ENCODE peak calls at places on chromosomes 6 and 20, in four cellular contexts. B is Peyer's patch; Z is naive thymus-derived CD4-positive, alpha-beta T cell; T is SJSA1. H is an unnamed sample. For H3K4me1, the result is how much of the 10 kb centered on the place peaks cover.

GRCh38 chr6:138577151-138577915 is 78.0 kb upstream of the NHSL1 start:
- DNase-seq in B (no peak), Z (no peak), T (no peak), H (no peak)

GRCh38 chr20:58025233-58025632 is 203.2 kb downstream of the ANKRD60 start:
- DNase-seq in B (no peak), Z (no peak), T (no peak), H (no peak)

GRCh38 chr20:48236485-48237055 is 451.3 kb upstream of the SULF2 start:
- DNase-seq in B (no peak), Z (no peak), T (no peak), H (no peak)

GRCh38 chr6:126535585-126535984 is 195.7 kb downstream of the CENPW start:
- DNase-seq in B (no peak), Z (no peak), T (no peak), H (no peak)

GRCh38 chr6:78746457-78746856 is 120.9 kb upstream of the IRAK1BP1 start:
- DNase-seq in B (no peak), Z (no peak), T (no peak), H (no peak)

GRCh38 chr20:21303061-21303871 is at the start of gene XRN2:
- DNase-seq in B (peak), Z (peak), T (peak), H (peak)

GRCh38 chr20:48051810-48052491 is 266.7 kb upstream of the SULF2 start:
- DNase-seq in B (no peak), Z (no peak), T (peak), H (no peak)

GRCh38 chr20:41798926-41799502 is 180.8 kb upstream of the CHD6 start:
- DNase-seq in B (no peak), Z (no peak), T (no peak), H (no peak)

GRCh38 chr6:41741625-41742490 is 5.3 kb downstream of the PGC start:
- DNase-seq in B (peak), Z (no peak), T (no peak), H (no peak)

GRCh38 chr6:36104836-36105235 is 25.5 kb upstream of the MAPK13 start:
- DNase-seq in B (no peak), Z (no peak), T (no peak), H (no peak)

GRCh38 chr6:20559924-20560551 is 25.8 kb downstream of the CDKAL1 start:
- DNase-seq in B (no peak), Z (no peak), T (no peak), H (no peak)

GRCh38 chr20:16538779-16539178 is 34.5 kb downstream of the KIF16B start:
- DNase-seq in B (no peak), Z (no peak), T (no peak), H (no peak)

GRCh38 chr6:7058250-7058923 is 49.4 kb upstream of the RREB1 start:
- DNase-seq in B (no peak), Z (no peak), T (peak), H (no peak)

GRCh38 chr20:52083627-52084232 is 107.8 kb downstream of the ZFP64 start:
- DNase-seq in B (no peak), Z (no peak), T (peak), H (no peak)

GRCh38 chr6:45036101-45036500 is 292.0 kb upstream of the RUNX2 start:
- DNase-seq in B (no peak), Z (no peak), T (no peak), H (no peak)

GRCh38 chr6:105319331-105319730 is 83.6 kb downstream of the PREP start:
- DNase-seq in B (no peak), Z (no peak), T (no peak), H (no peak)

GRCh38 chr6:22838346-22838745 is 269.0 kb downstream of the HDGFL1 start:
- DNase-seq in B (no peak), Z (no peak), T (no peak), H (no peak)

GRCh38 chr6:63352587-63353281 is 33.0 kb upstream of the LGSN start:
- DNase-seq in B (no peak), Z (no peak), T (no peak), H (peak)

GRCh38 chr6:71388846-71389543 is 100.4 kb downstream of the OGFRL1 start:
- DNase-seq in B (no peak), Z (no peak), T (no peak), H (no peak)

GRCh38 chr6:97594834-97595233 is 311.8 kb upstream of the MMS22L start:
- DNase-seq in B (no peak), Z (no peak), T (no peak), H (no peak)

GRCh38 chr20:43511879-43512278 is 4.4 kb downstream of the L3MBTL1 start:
- DNase-seq in B (no peak), Z (no peak), T (no peak), H (no peak)

GRCh38 chr20:43515628-43516027 is 8.1 kb downstream of the L3MBTL1 start:
- DNase-seq in B (no peak), Z (no peak), T (no peak), H (no peak)

GRCh38 chr20:43514062-43514971 is 6.8 kb downstream of the L3MBTL1 start:
- DNase-seq in B (peak), Z (peak), T (no peak), H (peak)

GRCh38 chr20:43516251-43516824 is 8.8 kb downstream of the L3MBTL1 start:
- DNase-seq in B (no peak), Z (no peak), T (no peak), H (no peak)

DNA sequence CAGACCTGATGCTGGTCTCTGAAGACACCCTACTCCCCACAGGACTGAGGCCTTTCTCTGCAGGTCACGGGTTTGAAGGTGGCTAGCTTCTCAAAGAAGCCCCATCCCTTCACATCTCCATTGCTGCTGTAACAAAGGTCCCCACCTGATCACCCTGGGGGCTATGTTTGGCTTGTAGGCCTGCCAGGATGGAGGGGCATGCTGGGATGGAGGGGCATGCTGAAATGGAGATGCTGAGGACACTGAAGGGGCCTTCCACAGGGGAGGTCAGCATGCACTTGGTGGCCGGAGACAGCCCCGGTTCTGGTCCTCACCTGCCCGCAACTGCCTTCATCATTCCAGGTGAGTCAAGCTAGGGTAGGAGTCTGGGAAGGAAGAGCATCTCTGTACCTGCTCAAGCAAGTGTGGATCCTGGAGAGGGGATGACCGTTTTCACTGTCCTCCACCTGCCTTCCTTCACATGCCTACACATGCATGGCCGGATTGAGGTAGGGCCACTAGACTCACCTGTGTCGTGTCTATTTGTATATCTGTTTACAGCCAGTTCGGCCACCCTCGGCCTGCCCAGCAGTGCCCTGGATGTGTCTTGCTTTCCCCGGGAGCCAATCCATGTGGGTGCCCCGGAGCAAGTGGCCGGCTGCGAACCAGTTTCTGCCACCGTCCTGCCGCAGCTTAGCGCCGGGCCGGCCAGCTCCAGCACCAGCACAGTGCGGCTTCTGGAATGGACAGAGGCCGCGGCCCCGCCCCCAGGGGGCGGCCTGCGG is 6.0 kb downstream of the L3MBTL1 start:
- DNase-seq in B (no peak), Z (no peak), T (no peak), H (no peak)
- H3K27ac ChIP-seq in B (peak), Z (peak), T (no peak), H (peak)

DNA sequence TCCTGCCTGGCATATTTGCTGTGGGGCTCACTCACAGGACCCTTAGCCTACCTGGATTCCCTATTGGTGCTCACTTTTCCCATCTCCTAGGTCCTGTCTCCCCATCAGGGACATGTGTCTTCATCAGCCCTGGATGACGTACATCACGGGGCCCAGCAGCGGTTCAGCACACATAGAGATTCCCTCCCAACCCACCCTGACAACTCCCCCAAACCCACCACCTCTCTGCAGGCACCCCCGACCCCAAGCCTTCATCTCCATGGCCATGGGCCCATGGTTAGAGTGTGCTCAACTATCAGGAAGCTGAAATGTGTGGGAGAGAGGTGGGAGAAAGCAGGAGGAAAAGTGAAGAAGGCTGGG is 25.4 kb upstream of the SPDEF start:
- DNase-seq in B (no peak), Z (no peak), T (no peak), H (no peak)
- H3K4me1 ChIP-seq in B (under half), Z (under half), T (under half), H (under half)

DNA sequence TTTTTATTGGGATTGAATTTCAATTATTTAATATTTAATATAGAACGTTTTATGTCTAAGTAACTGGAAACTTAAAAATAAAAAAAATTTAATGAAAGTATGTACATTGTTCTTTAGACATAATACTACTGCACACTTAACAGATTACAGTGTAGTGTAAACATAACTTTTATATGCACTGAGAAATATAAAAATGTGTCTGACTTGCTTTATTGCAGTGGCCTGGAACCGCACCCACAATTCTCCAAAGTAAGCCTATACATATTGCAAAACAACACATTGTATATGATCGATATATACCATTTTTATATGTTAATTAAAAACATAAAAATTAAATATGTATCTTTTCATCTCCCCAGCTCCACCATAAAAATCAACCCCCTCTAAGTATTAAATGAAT is 42.8 kb downstream of the GFOD1 start:
- DNase-seq in B (no peak), Z (no peak), T (no peak), H (no peak)
- H3K4me3 ChIP-seq in B (no peak), Z (no peak), T (no peak), H (no peak)

GRCh38 chr6:17980329-17980728 is 7.1 kb downstream of the KIF13A start:
- DNase-seq in B (no peak), Z (no peak), T (no peak), H (no peak)
- H3K27ac ChIP-seq in B (no peak), Z (no peak), T (peak), H (no peak)

H was measured in tibial nerve.